ENCODE peak calls at places on chromosomes 2 and 18, in nine cellular contexts. Y is OCI-LY7, F is PC-3, L is HCT116, H is GM23248, A is Karpas-422, K is PC-9, O is MM.1S, R is hepatocyte. V is an unnamed sample.

GRCh38 chr18:79571221-79572092 is 108.1 kb upstream of the CTDP1 start:
- DNase-seq in Y (no peak), F (no peak), L (peak; percentile 48), H (no peak), A (no peak), K (no peak), O (no peak), R (no peak), V (no peak)

GRCh38 chr2:9654429-9655100 is 23.8 kb upstream of the YWHAQ start:
- DNase-seq in Y (no peak), F (no peak), L (no peak), H (no peak), A (no peak), K (no peak), O (no peak), R (no peak), V (no peak)

GRCh38 chr2:467543-467891 is 179.6 kb upstream of the ALKAL2 start:
- DNase-seq in Y (no peak), F (no peak), L (no peak), H (no peak), A (no peak), K (peak; percentile 59), O (no peak), R (no peak), V (peak; percentile 40)

GRCh38 chr18:79770501-79770815 is 27.3 kb upstream of the KCNG2 start:
- DNase-seq in Y (no peak), F (no peak), L (no peak), H (no peak), A (no peak), K (no peak), O (no peak), R (no peak), V (no peak)

GRCh38 chr2:235951980-235952379 is 216.2 kb downstream of the GBX2 start:
- DNase-seq in Y (no peak), F (peak; percentile 40), L (no peak), H (no peak), A (no peak), K (no peak), O (peak; percentile 46), R (no peak), V (no peak)

GRCh38 chr2:143034292-143035074 is 94.7 kb upstream of the ARHGAP15 start:
- DNase-seq in Y (peak; percentile 86), F (peak; percentile 88), L (peak; percentile 67), H (peak; percentile 81), A (peak; percentile 93), K (peak; percentile 70), O (peak; percentile 85), R (peak; percentile 81), V (peak; percentile 85)

GRCh38 chr2:210577263-210578071 is 21.1 kb downstream of the CPS1 start:
- DNase-seq in Y (peak; percentile 60), F (peak; percentile 72), L (peak; percentile 33), H (peak; percentile 70), A (peak; percentile 81), K (no peak), O (peak; percentile 70), R (peak; percentile 49), V (peak; percentile 87)

GRCh38 chr18:7122376-7122775 is 4.8 kb upstream of the LAMA1 start:
- DNase-seq in Y (no peak), F (no peak), L (no peak), H (no peak), A (no peak), K (no peak), O (no peak), R (no peak), V (no peak)

GRCh38 chr18:40824291-40824690 is 1130.7 kb upstream of the PIK3C3 start:
- DNase-seq in Y (no peak), F (no peak), L (no peak), H (no peak), A (no peak), K (no peak), O (no peak), R (no peak), V (no peak)

GRCh38 chr2:128214866-128215460 is 103.7 kb downstream of the HS6ST1 start:
- DNase-seq in Y (no peak), F (no peak), L (no peak), H (no peak), A (no peak), K (no peak), O (no peak), R (no peak), V (no peak)

GRCh38 chr18:29596959-29597358 is 1420.0 kb upstream of the CDH2 start:
- DNase-seq in Y (no peak), F (no peak), L (no peak), H (no peak), A (no peak), K (no peak), O (no peak), R (no peak), V (no peak)

GRCh38 chr18:62991959-62992358 is 276.6 kb downstream of the PHLPP1 start:
- DNase-seq in Y (no peak), F (no peak), L (no peak), H (no peak), A (no peak), K (no peak), O (no peak), R (no peak), V (peak; percentile 37)

GRCh38 chr2:152861349-152861942 is 143.0 kb downstream of the ARL6IP6 start:
- DNase-seq in Y (peak; percentile 55), F (peak; percentile 45), L (peak; percentile 46), H (peak; percentile 52), A (peak; percentile 75), K (no peak), O (peak; percentile 17), R (peak; percentile 54), V (peak; percentile 79)

GRCh38 chr2:193556766-193557470 is 1362.2 kb upstream of the TMEFF2 start:
- DNase-seq in Y (no peak), F (peak; percentile 64), L (no peak), H (no peak), A (no peak), K (no peak), O (no peak), R (no peak), V (no peak)

GRCh38 chr2:1614564-1614963 is 129.8 kb downstream of the PXDN start:
- DNase-seq in Y (peak; percentile 87), F (no peak), L (no peak), H (no peak), A (peak; percentile 53), K (no peak), O (peak; percentile 16), R (no peak), V (peak; percentile 21)

GRCh38 chr2:126995652-126996377 is 97.1 kb downstream of the TEX51 start:
- DNase-seq in Y (no peak), F (no peak), L (no peak), H (no peak), A (no peak), K (no peak), O (no peak), R (no peak), V (no peak)

GRCh38 chr2:30149513-30149912 is 2.7 kb downstream of the YPEL5 start:
- DNase-seq in Y (peak; percentile 29), F (peak; percentile 19), L (no peak), H (peak; percentile 27), A (no peak), K (peak; percentile 40), O (no peak), R (peak; percentile 37), V (peak; percentile 80)

GRCh38 chr2:43038034-43038719 is 188.2 kb downstream of the ZFP36L2 start:
- DNase-seq in Y (no peak), F (peak; percentile 53), L (no peak), H (peak; percentile 44), A (no peak), K (peak; percentile 99), O (no peak), R (peak; percentile 68), V (no peak)

GRCh38 chr2:28544915-28545589 is 49.2 kb downstream of the PLB1 start:
- DNase-seq in Y (no peak), F (peak; percentile 24), L (no peak), H (no peak), A (no peak), K (peak; percentile 82), O (peak; percentile 85), R (peak; percentile 63), V (no peak)

DNA sequence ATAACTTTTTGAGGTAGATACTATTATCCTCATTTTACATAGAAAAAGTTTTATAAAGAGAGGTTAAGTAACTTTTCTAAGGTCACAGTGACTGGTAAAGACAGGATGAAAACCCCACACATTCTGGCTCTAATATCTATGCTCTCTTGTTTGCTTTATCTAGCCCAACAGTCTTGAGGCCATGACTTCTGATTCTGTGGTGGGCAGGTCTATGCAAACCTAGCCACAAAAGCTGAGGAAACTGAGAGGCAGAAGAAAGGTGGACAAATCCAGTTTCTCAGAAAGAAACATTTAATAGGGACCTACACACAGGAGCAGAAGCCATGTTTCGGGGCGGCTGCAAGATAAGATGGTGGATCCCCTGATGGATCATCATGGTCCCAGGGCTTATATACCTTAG is 21.9 kb downstream of the HSPD1 start:
- DNase-seq in Y (no peak), F (no peak), L (no peak), H (no peak), A (no peak), K (no peak), O (no peak), R (no peak), V (no peak)
- H3K9me2 ChIP-seq in Y (no peaks in the 10 kb centered on the region), F (no peaks in the 10 kb centered on the region), L (no peaks in the 10 kb centered on the region), H (no peaks in the 10 kb centered on the region), A (no peaks in the 10 kb centered on the region), K (no peaks in the 10 kb centered on the region), O (no peaks in the 10 kb centered on the region), R (no peaks in the 10 kb centered on the region), V (no peaks in the 10 kb centered on the region)

GRCh38 chr2:239139101-239139500 is 261.7 kb downstream of the HDAC4 start:
- DNase-seq in Y (no peak), F (no peak), L (no peak), H (no peak), A (no peak), K (no peak), O (no peak), R (no peak), V (no peak)
- H3K36me3 ChIP-seq in Y (no peaks in the 10 kb centered on the region), F (no peaks in the 10 kb centered on the region), L (peaks cover 5% of the 10 kb centered on the region), H (peaks cover 4% of the 10 kb centered on the region), A (no peaks in the 10 kb centered on the region), K (no peaks in the 10 kb centered on the region), O (no peaks in the 10 kb centered on the region), R (no peaks in the 10 kb centered on the region), V (no peaks in the 10 kb centered on the region)

DNA sequence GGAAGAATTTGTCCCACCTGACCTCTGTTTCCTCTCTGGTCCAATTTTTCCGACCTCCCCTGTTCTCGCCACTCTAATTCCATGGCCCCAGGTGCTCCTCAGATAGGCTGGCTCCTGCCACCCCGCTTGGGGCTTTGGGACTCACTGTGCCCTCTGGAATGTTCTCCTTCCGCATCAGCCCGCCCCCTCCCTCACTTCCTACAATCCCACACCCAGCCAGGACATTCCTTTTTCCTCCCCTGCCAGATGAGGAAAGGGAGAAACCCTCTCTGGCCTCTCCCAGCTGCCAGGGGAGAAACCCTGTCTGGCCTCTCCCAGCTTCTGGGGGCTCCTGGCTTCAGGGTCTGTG is 3.1 kb upstream of the OR6B2 start:
- DNase-seq in Y (no peak), F (no peak), L (no peak), H (no peak), A (no peak), K (no peak), O (no peak), R (no peak), V (peak; percentile 57)
- H3K9me2 ChIP-seq in Y (no peaks in the 10 kb centered on the region), F (no peaks in the 10 kb centered on the region), L (no peaks in the 10 kb centered on the region), H (no peaks in the 10 kb centered on the region), A (no peaks in the 10 kb centered on the region), K (no peaks in the 10 kb centered on the region), O (no peaks in the 10 kb centered on the region), R (no peaks in the 10 kb centered on the region), V (no peaks in the 10 kb centered on the region)

GRCh38 chr2:237747189-237747588 is 51.4 kb upstream of the RBM44 start:
- DNase-seq in Y (no peak), F (no peak), L (no peak), H (no peak), A (no peak), K (no peak), O (no peak), R (no peak), V (no peak)
- H3K36me3 ChIP-seq in Y (peaks cover 86% of the 10 kb centered on the region), F (peaks cover 25% of the 10 kb centered on the region), L (peaks cover 16% of the 10 kb centered on the region), H (peaks cover 33% of the 10 kb centered on the region), A (no peaks in the 10 kb centered on the region), K (peaks cover 38% of the 10 kb centered on the region), O (no peaks in the 10 kb centered on the region), R (no peaks in the 10 kb centered on the region), V (peaks cover 9% of the 10 kb centered on the region)